ENCODE peak calls at places on chromosomes 2 and 18, in five cellular contexts. J, L, Z, S and R are unnamed samples.

GRCh38 chr2:157229572-157229971 is 27.9 kb upstream of the GALNT5 start:
- DNase-seq in Z (no peak), J (no peak), S (no peak), L (peak; percentile 93), R (no peak)

GRCh38 chr2:189178726-189179606 is 595 bp downstream of the COL5A2 start:
- DNase-seq in J (no peak), L (peak; percentile 87), Z (peak; percentile 51), S (no peak), R (no peak)

GRCh38 chr2:98786179-98786578 is 55.2 kb upstream of the MGAT4A start:
- DNase-seq in J (no peak), S (no peak), L (no peak), Z (no peak), R (no peak)

GRCh38 chr2:166112193-166112605 is 15.6 kb downstream of the SCN1A start:
- DNase-seq in Z (no peak), L (no peak), S (no peak), J (no peak), R (no peak)

GRCh38 chr2:182240862-182241371 is 185.9 kb downstream of the PDE1A start:
- DNase-seq in Z (peak; percentile 48), S (peak; percentile 48), J (peak; percentile 15), L (peak; percentile 41), R (no peak)

GRCh38 chr18:45588831-45589558 is 26.3 kb upstream of the SLC14A2 start:
- DNase-seq in L (peak; percentile 78), J (no peak), S (no peak), Z (peak; percentile 78), R (no peak)

GRCh38 chr18:78146136-78146535 is 833.5 kb upstream of the SALL3 start:
- DNase-seq in Z (no peak), S (no peak), J (no peak), L (no peak), R (no peak)

GRCh38 chr2:149363953-149364352 is 33.6 kb downstream of the LYPD6 start:
- DNase-seq in Z (no peak), J (no peak), L (no peak), S (no peak), R (no peak)

GRCh38 chr2:53289309-53290006 is 478.1 kb upstream of the CHAC2 start:
- DNase-seq in Z (no peak), L (no peak), S (no peak), J (no peak), R (peak; percentile 16)

GRCh38 chr2:136238552-136239346 is 120.8 kb upstream of the CXCR4 start:
- DNase-seq in J (peak; percentile 39), Z (peak; percentile 77), L (peak; percentile 75), S (peak; percentile 11), R (peak; percentile 28)

GRCh38 chr2:54858021-54858681 is 134.7 kb downstream of the EML6 start:
- DNase-seq in S (no peak), J (no peak), L (peak; percentile 59), Z (no peak), R (no peak)

GRCh38 chr18:47877892-47878291 is 52.6 kb downstream of the SMAD2 start:
- DNase-seq in L (no peak), J (no peak), S (no peak), Z (no peak), R (no peak)